ENCODE peak calls at places on chromosomes 2 and 18, in seven cellular contexts. F is fibroblast of mammary gland; Y is upper lobe of right lung; G is astrocyte of the cerebellum; M is CD8-positive, alpha-beta T cell; N is thoracic aorta; L is cardiac fibroblast. V is an unnamed sample.

GRCh38 chr2:186576614-186577013 is 13.2 kb upstream of the ITGAV start:
- DNase-seq in M (no peak), G (no peak), F (peak), N (no peak), Y (no peak), L (peak), V (no peak)

GRCh38 chr2:71618327-71619113 is 165.2 kb downstream of the DYSF start:
- DNase-seq in L (no peak), F (no peak), Y (no peak), N (no peak), M (no peak), G (no peak), V (peak)

GRCh38 chr18:49745051-49746014 is 68.0 kb downstream of the ACAA2 start:
- DNase-seq in G (no peak), N (no peak), F (peak), Y (peak), M (no peak), L (no peak), V (no peak)

GRCh38 chr2:46540496-46541342 is 61.4 kb downstream of the TMEM247 start:
- DNase-seq in Y (no peak), M (no peak), F (peak), G (peak), L (peak), N (peak), V (peak)

GRCh38 chr2:64812298-64812697 is 158.6 kb upstream of the SERTAD2 start:
- DNase-seq in L (no peak), M (no peak), F (no peak), Y (no peak), N (no peak), G (no peak), V (peak)

GRCh38 chr2:168201722-168202121 is 45.7 kb downstream of the STK39 start:
- DNase-seq in F (no peak), L (no peak), M (no peak), N (no peak), G (no peak), Y (no peak), V (no peak)

GRCh38 chr2:237591021-237591370 is 462 bp upstream of the RAB17 start:
- DNase-seq in F (no peak), G (no peak), N (no peak), M (no peak), L (no peak), Y (peak), V (no peak)

GRCh38 chr2:233408366-233409285 is 54.3 kb downstream of the DGKD start:
- DNase-seq in Y (no peak), F (no peak), G (no peak), N (no peak), L (no peak), M (no peak), V (no peak)

GRCh38 chr2:161138429-161138828 is 21.8 kb upstream of the TANK start:
- DNase-seq in F (no peak), M (peak), G (no peak), L (no peak), N (no peak), Y (no peak), V (no peak)

GRCh38 chr2:231297108-231297908 is 98.2 kb upstream of the B3GNT7 start:
- DNase-seq in Y (peak), L (peak), M (no peak), N (no peak), G (no peak), F (peak), V (peak)

GRCh38 chr2:237411683-237412349 is 2.1 kb downstream of the COL6A3 start:
- DNase-seq in F (peak), M (no peak), G (no peak), N (no peak), Y (no peak), L (peak), V (no peak)

GRCh38 chr2:33073018-33073417 is 126.3 kb downstream of the LTBP1 start:
- DNase-seq in M (no peak), Y (no peak), G (no peak), L (no peak), N (no peak), F (no peak), V (no peak)

GRCh38 chr18:4144201-4144600 is 310.9 kb downstream of the DLGAP1 start:
- DNase-seq in F (no peak), L (no peak), Y (no peak), G (no peak), M (no peak), N (no peak), V (peak)
- TF ChIP-seq CTCF in F (no peak), L (no peak), Y (no peak), G (no peak), M (no peak), N (no peak), V (peak)

DNA sequence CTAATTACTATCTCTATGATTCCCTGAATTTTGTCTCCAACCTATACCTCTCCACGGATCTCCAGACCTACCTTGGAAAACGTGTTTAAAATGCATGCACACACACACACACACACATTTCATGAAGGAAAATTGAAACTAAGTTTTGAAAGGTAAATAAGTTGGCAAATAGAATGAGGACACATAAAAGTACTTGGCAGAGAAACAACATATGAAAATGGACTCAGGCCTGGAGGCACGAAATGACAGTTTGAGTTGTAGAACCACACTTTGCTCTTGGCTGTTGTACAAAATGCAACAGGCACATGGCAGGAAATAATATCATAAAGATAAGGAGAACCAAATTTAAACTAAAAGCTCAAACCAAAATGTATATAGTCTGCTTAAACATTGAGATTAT is 868.1 kb upstream of the CNTNAP5 start:
- DNase-seq in F (no peak), G (no peak), Y (no peak), M (no peak), L (no peak), N (no peak), V (no peak)
- H3K4me3 ChIP-seq in F (no peak), G (no peak), Y (no peak), M (no peak), L (no peak), N (no peak), V (no peak)

DNA sequence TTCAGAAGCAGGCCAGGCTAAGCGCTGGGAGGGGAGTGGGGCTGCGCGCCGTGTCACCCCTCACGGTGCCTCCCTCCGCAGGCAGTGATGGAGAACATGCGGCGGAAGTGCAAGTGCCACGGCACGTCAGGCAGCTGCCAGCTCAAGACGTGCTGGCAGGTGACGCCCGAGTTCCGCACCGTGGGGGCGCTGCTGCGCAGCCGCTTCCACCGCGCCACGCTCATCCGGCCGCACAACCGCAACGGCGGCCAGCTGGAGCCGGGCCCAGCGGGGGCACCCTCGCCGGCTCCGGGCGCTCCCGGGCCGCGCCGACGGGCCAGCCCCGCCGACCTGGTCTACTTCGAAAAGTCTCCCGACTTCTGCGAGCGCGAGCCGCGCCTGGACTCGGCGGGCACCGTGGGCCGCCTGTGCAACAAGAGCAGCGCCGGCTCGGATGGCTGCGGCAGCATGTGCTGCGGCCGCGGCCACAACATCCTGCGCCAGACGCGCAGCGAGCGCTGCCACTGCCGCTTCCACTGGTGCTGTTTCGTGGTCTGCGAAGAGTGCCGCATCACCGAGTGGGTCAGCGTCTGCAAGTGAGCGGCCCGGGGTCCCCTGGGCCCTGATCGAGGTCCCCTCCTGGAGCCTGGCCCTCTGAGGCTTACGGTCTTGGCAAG is 12.2 kb downstream of the WNT10A start:
- DNase-seq in L (peak), F (peak), M (peak), Y (peak), N (no peak), G (no peak), V (peak)
- TF ChIP-seq CTCF in L (peak), F (peak), M (peak), Y (peak), N (peak), G (peak), V (peak)

GRCh38 chr2:188979730-188980123 is 5.6 kb downstream of the COL3A1 start:
- DNase-seq in Y (no peak), N (no peak), G (no peak), F (no peak), L (peak), M (no peak), V (no peak)
- H3K4me3 ChIP-seq in Y (peak), N (peak), G (no peak), F (peak), L (peak), M (no peak), V (no peak)

GRCh38 chr2:134919360-134920210 is 963 bp downstream of the CCNT2 start:
- DNase-seq in G (no peak), Y (no peak), N (peak), L (no peak), M (no peak), F (no peak), V (peak)

GRCh38 chr2:134912406-134912805 is 6.2 kb upstream of the CCNT2 start:
- DNase-seq in Y (no peak), N (no peak), G (no peak), F (peak), M (no peak), L (peak), V (peak)

GRCh38 chr2:134917219-134917957 is 1.2 kb upstream of the CCNT2 start:
- DNase-seq in G (no peak), M (peak), Y (peak), N (no peak), L (no peak), F (peak), V (peak)

GRCh38 chr2:134918518-134919359 is at the start of gene CCNT2:
- DNase-seq in N (peak), M (peak), Y (peak), G (peak), F (peak), L (peak), V (peak)

GRCh38 chr2:134917958-134918517 is 584 bp upstream of the CCNT2 start:
- DNase-seq in M (peak), G (no peak), Y (no peak), L (no peak), F (no peak), N (peak), V (no peak)
- TF ChIP-seq CTCF in M (no peak), G (peak), Y (peak), L (peak), F (peak), N (peak), V (peak)

V was measured in A673.